ENCODE peak calls at places on chromosome 6, in eight cellular contexts. One of them, this sample, is unnamed.

GRCh38 chr6:6588064-6588923 is at the start of gene LY86:
- DNase-seq in CD8-positive, alpha-beta memory T cell: no peak
- DNase-seq in PC-3: no peak
- DNase-seq in tibial nerve: no peak
- DNase-seq in psoas muscle: no peak
- DNase-seq in neural progenitor cell: no peak
- DNase-seq in ascending aorta: no peak
- DNase-seq in WERI-Rb-1: no peak
- DNase-seq in this sample: no peak

GRCh38 chr6:115796829-115797228 is 263.9 kb downstream of the FRK start:
- DNase-seq in psoas muscle: no peak
- DNase-seq in neural progenitor cell: peak; percentile 21
- DNase-seq in CD8-positive, alpha-beta memory T cell: no peak
- DNase-seq in WERI-Rb-1: no peak
- DNase-seq in tibial nerve: no peak
- DNase-seq in ascending aorta: no peak
- DNase-seq in PC-3: no peak
- DNase-seq in this sample: peak; percentile 20

GRCh38 chr6:73157870-73158269 is 67.4 kb downstream of the KHDC1L start:
- DNase-seq in neural progenitor cell: no peak
- DNase-seq in CD8-positive, alpha-beta memory T cell: no peak
- DNase-seq in ascending aorta: no peak
- DNase-seq in PC-3: no peak
- DNase-seq in WERI-Rb-1: no peak
- DNase-seq in psoas muscle: no peak
- DNase-seq in tibial nerve: no peak
- DNase-seq in this sample: no peak

GRCh38 chr6:146850981-146851380 is 252.2 kb downstream of the ADGB start:
- DNase-seq in tibial nerve: no peak
- DNase-seq in ascending aorta: no peak
- DNase-seq in psoas muscle: no peak
- DNase-seq in neural progenitor cell: no peak
- DNase-seq in WERI-Rb-1: no peak
- DNase-seq in PC-3: no peak
- DNase-seq in CD8-positive, alpha-beta memory T cell: no peak
- DNase-seq in this sample: no peak

GRCh38 chr6:23601811-23602340 is 524.1 kb upstream of the NRSN1 start:
- DNase-seq in neural progenitor cell: no peak
- DNase-seq in WERI-Rb-1: no peak
- DNase-seq in tibial nerve: no peak
- DNase-seq in ascending aorta: no peak
- DNase-seq in CD8-positive, alpha-beta memory T cell: no peak
- DNase-seq in psoas muscle: no peak
- DNase-seq in PC-3: no peak
- DNase-seq in this sample: no peak

GRCh38 chr6:149628865-149629544 is 19.5 kb downstream of the KATNA1 start:
- DNase-seq in tibial nerve: no peak
- DNase-seq in psoas muscle: no peak
- DNase-seq in WERI-Rb-1: no peak
- DNase-seq in neural progenitor cell: no peak
- DNase-seq in ascending aorta: no peak
- DNase-seq in CD8-positive, alpha-beta memory T cell: no peak
- DNase-seq in PC-3: peak; percentile 2
- DNase-seq in this sample: no peak

GRCh38 chr6:136158398-136158797 is 91.7 kb downstream of the MTFR2 start:
- DNase-seq in tibial nerve: peak; percentile 21
- DNase-seq in CD8-positive, alpha-beta memory T cell: no peak
- DNase-seq in PC-3: no peak
- DNase-seq in psoas muscle: peak; percentile 62
- DNase-seq in neural progenitor cell: no peak
- DNase-seq in ascending aorta: no peak
- DNase-seq in WERI-Rb-1: no peak
- DNase-seq in this sample: no peak

GRCh38 chr6:11174245-11174616 is 58.2 kb downstream of the NEDD9 start:
- DNase-seq in psoas muscle: no peak
- DNase-seq in CD8-positive, alpha-beta memory T cell: no peak
- DNase-seq in WERI-Rb-1: no peak
- DNase-seq in neural progenitor cell: no peak
- DNase-seq in PC-3: no peak
- DNase-seq in ascending aorta: no peak
- DNase-seq in tibial nerve: no peak
- DNase-seq in this sample: no peak

GRCh38 chr6:37630281-37630799 is 67.3 kb downstream of the MDGA1 start:
- DNase-seq in tibial nerve: no peak
- DNase-seq in neural progenitor cell: no peak
- DNase-seq in CD8-positive, alpha-beta memory T cell: no peak
- DNase-seq in PC-3: peak; percentile 98
- DNase-seq in psoas muscle: no peak
- DNase-seq in ascending aorta: no peak
- DNase-seq in WERI-Rb-1: no peak
- DNase-seq in this sample: no peak

GRCh38 chr6:43758617-43759050 is 11.4 kb upstream of the VEGFA start:
- DNase-seq in WERI-Rb-1: peak; percentile 92
- DNase-seq in tibial nerve: no peak
- DNase-seq in neural progenitor cell: peak; percentile 85
- DNase-seq in psoas muscle: peak; percentile 66
- DNase-seq in CD8-positive, alpha-beta memory T cell: no peak
- DNase-seq in ascending aorta: no peak
- DNase-seq in PC-3: peak; percentile 30
- DNase-seq in this sample: no peak

GRCh38 chr6:89035252-89036106 is 45.1 kb upstream of the PNRC1 start:
- DNase-seq in ascending aorta: peak; percentile 95
- DNase-seq in CD8-positive, alpha-beta memory T cell: no peak
- DNase-seq in WERI-Rb-1: no peak
- DNase-seq in tibial nerve: peak; percentile 84
- DNase-seq in PC-3: peak; percentile 62
- DNase-seq in neural progenitor cell: no peak
- DNase-seq in psoas muscle: peak; percentile 96
- DNase-seq in this sample: no peak

GRCh38 chr6:34938268-34938667 is 49.2 kb downstream of the ANKS1A start:
- DNase-seq in PC-3: no peak
- DNase-seq in WERI-Rb-1: no peak
- DNase-seq in CD8-positive, alpha-beta memory T cell: no peak
- DNase-seq in ascending aorta: no peak
- DNase-seq in tibial nerve: no peak
- DNase-seq in psoas muscle: no peak
- DNase-seq in neural progenitor cell: no peak
- DNase-seq in this sample: no peak

DNA sequence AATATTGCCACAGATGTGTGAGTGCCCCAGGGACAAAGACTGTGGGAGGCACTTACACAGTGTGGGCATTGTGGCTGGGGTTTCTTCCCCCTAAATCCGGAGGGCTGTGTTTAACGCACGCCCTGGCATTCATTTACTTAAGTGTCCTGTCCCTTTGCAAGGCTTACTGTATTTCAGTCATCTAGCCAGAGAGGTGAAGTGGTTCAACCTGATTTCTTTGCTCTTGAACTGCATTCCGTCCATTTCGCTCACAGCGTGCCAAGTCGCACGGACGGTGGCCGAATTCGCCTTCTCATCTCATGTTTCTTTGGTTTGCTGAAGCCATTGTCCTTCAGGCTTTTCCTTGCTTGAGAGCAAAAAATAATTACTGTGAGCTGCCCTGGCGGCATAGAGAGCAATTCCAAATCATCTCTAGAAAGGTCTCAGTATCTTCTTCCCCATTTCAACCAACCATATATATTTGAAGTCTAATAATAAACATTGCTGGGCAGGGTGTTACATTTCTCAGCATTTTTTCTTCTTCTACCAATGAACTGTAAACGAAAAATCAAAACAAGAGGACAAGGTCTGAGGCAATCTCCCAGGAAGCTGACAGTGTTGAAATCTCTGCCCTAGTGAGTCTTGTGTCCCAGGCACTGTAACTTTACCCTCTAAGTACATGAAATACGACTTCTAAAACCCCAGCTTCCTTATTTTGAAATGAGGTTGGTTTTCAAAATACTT is 16.9 kb downstream of the SYTL3 start:
- DNase-seq in CD8-positive, alpha-beta memory T cell: no peak
- DNase-seq in tibial nerve: peak; percentile 38
- DNase-seq in psoas muscle: no peak
- DNase-seq in neural progenitor cell: no peak
- DNase-seq in PC-3: no peak
- DNase-seq in ascending aorta: peak; percentile 62
- DNase-seq in WERI-Rb-1: no peak
- DNase-seq in this sample: no peak
- H3K36me3 ChIP-seq in CD8-positive, alpha-beta memory T cell: peaks cover 22% of the 10 kb centered on the region
- H3K36me3 ChIP-seq in tibial nerve: no peaks in the 10 kb centered on the region
- H3K36me3 ChIP-seq in psoas muscle: no peaks in the 10 kb centered on the region
- H3K36me3 ChIP-seq in neural progenitor cell: no peaks in the 10 kb centered on the region
- H3K36me3 ChIP-seq in PC-3: no peaks in the 10 kb centered on the region
- H3K36me3 ChIP-seq in ascending aorta: no peaks in the 10 kb centered on the region
- H3K36me3 ChIP-seq in WERI-Rb-1: no peaks in the 10 kb centered on the region
- H3K36me3 ChIP-seq in this sample: no peaks in the 10 kb centered on the region

GRCh38 chr6:5515200-5515599 is 253.9 kb downstream of the FARS2 start:
- DNase-seq in WERI-Rb-1: no peak
- DNase-seq in neural progenitor cell: no peak
- DNase-seq in tibial nerve: no peak
- DNase-seq in PC-3: no peak
- DNase-seq in ascending aorta: no peak
- DNase-seq in psoas muscle: no peak
- DNase-seq in CD8-positive, alpha-beta memory T cell: no peak
- DNase-seq in this sample: no peak
- H3K27ac ChIP-seq in WERI-Rb-1: no peak overlapping the region
- H3K27ac ChIP-seq in neural progenitor cell: no peak overlapping the region
- H3K27ac ChIP-seq in tibial nerve: no peak overlapping the region
- H3K27ac ChIP-seq in PC-3: no peak overlapping the region
- H3K27ac ChIP-seq in ascending aorta: no peak overlapping the region
- H3K27ac ChIP-seq in psoas muscle: no peak overlapping the region
- H3K27ac ChIP-seq in CD8-positive, alpha-beta memory T cell: no peak overlapping the region
- H3K27ac ChIP-seq in this sample: no peak overlapping the region

GRCh38 chr6:36076178-36077088 is 48.8 kb downstream of the MAPK14 start:
- DNase-seq in tibial nerve: no peak
- DNase-seq in neural progenitor cell: no peak
- DNase-seq in ascending aorta: no peak
- DNase-seq in psoas muscle: no peak
- DNase-seq in WERI-Rb-1: no peak
- DNase-seq in CD8-positive, alpha-beta memory T cell: no peak
- DNase-seq in PC-3: no peak
- DNase-seq in this sample: no peak

GRCh38 chr6:36078159-36078558 is 50.6 kb downstream of the MAPK14 start:
- DNase-seq in CD8-positive, alpha-beta memory T cell: no peak
- DNase-seq in neural progenitor cell: no peak
- DNase-seq in ascending aorta: no peak
- DNase-seq in PC-3: no peak
- DNase-seq in WERI-Rb-1: no peak
- DNase-seq in psoas muscle: no peak
- DNase-seq in tibial nerve: no peak
- DNase-seq in this sample: no peak

GRCh38 chr6:36083446-36083845 is 46.9 kb upstream of the MAPK13 start:
- DNase-seq in tibial nerve: no peak
- DNase-seq in PC-3: no peak
- DNase-seq in neural progenitor cell: no peak
- DNase-seq in ascending aorta: no peak
- DNase-seq in WERI-Rb-1: no peak
- DNase-seq in CD8-positive, alpha-beta memory T cell: no peak
- DNase-seq in psoas muscle: no peak
- DNase-seq in this sample: no peak

GRCh38 chr6:36079596-36079995 is 50.7 kb upstream of the MAPK13 start:
- DNase-seq in CD8-positive, alpha-beta memory T cell: no peak
- DNase-seq in PC-3: no peak
- DNase-seq in tibial nerve: no peak
- DNase-seq in ascending aorta: no peak
- DNase-seq in neural progenitor cell: no peak
- DNase-seq in psoas muscle: no peak
- DNase-seq in WERI-Rb-1: no peak
- DNase-seq in this sample: no peak

DNA sequence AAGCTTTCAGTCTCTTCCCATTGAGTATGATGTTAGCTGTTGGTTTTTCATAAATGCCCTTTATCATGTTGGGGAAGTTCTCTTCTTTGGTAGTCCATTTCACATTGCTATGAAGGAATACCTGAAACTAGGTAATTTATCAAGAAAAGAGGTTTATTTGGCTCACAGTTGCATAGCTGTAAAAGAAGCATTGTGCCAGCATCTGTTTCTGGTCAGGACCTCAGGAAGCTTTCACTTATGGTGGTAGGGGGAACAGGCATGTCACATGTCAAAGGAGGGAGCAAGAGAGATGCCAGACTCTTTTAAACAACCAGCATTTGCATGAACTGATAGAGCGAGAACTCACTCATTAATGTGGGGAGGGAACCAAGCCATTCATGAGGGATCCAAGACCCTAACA is 48.0 kb upstream of the MAPK13 start:
- DNase-seq in tibial nerve: no peak
- DNase-seq in CD8-positive, alpha-beta memory T cell: no peak
- DNase-seq in ascending aorta: no peak
- DNase-seq in psoas muscle: no peak
- DNase-seq in WERI-Rb-1: no peak
- DNase-seq in PC-3: no peak
- DNase-seq in neural progenitor cell: no peak
- DNase-seq in this sample: no peak
- H3K36me3 ChIP-seq in tibial nerve: peaks cover 17% of the 10 kb centered on the region
- H3K36me3 ChIP-seq in CD8-positive, alpha-beta memory T cell: peaks cover 53% of the 10 kb centered on the region
- H3K36me3 ChIP-seq in ascending aorta: peaks cover 62% of the 10 kb centered on the region
- H3K36me3 ChIP-seq in psoas muscle: peaks cover 6% of the 10 kb centered on the region
- H3K36me3 ChIP-seq in WERI-Rb-1: peaks cover 82% of the 10 kb centered on the region
- H3K36me3 ChIP-seq in PC-3: peaks cover 68% of the 10 kb centered on the region
- H3K36me3 ChIP-seq in neural progenitor cell: peaks cover 31% of the 10 kb centered on the region
- H3K36me3 ChIP-seq in this sample: peaks cover 8% of the 10 kb centered on the region

GRCh38 chr6:112251170-112251945 is 3.0 kb downstream of the LAMA4 start:
- DNase-seq in neural progenitor cell: no peak
- DNase-seq in ascending aorta: peak; percentile 74
- DNase-seq in WERI-Rb-1: no peak
- DNase-seq in tibial nerve: peak; percentile 79
- DNase-seq in psoas muscle: peak; percentile 73
- DNase-seq in PC-3: no peak
- DNase-seq in CD8-positive, alpha-beta memory T cell: no peak
- DNase-seq in this sample: no peak

GRCh38 chr6:112247275-112247674 is 7.1 kb downstream of the LAMA4 start:
- DNase-seq in PC-3: no peak
- DNase-seq in CD8-positive, alpha-beta memory T cell: no peak
- DNase-seq in tibial nerve: no peak
- DNase-seq in neural progenitor cell: no peak
- DNase-seq in psoas muscle: no peak
- DNase-seq in ascending aorta: no peak
- DNase-seq in WERI-Rb-1: no peak
- DNase-seq in this sample: no peak

GRCh38 chr6:112245511-112246203 is 8.7 kb downstream of the LAMA4 start:
- DNase-seq in PC-3: no peak
- DNase-seq in psoas muscle: no peak
- DNase-seq in CD8-positive, alpha-beta memory T cell: no peak
- DNase-seq in ascending aorta: no peak
- DNase-seq in tibial nerve: no peak
- DNase-seq in WERI-Rb-1: no peak
- DNase-seq in neural progenitor cell: no peak
- DNase-seq in this sample: no peak

GRCh38 chr6:112252571-112253504 is 1.5 kb downstream of the LAMA4 start:
- DNase-seq in psoas muscle: no peak
- DNase-seq in PC-3: no peak
- DNase-seq in WERI-Rb-1: no peak
- DNase-seq in ascending aorta: no peak
- DNase-seq in tibial nerve: no peak
- DNase-seq in neural progenitor cell: no peak
- DNase-seq in CD8-positive, alpha-beta memory T cell: no peak
- DNase-seq in this sample: no peak

DNA sequence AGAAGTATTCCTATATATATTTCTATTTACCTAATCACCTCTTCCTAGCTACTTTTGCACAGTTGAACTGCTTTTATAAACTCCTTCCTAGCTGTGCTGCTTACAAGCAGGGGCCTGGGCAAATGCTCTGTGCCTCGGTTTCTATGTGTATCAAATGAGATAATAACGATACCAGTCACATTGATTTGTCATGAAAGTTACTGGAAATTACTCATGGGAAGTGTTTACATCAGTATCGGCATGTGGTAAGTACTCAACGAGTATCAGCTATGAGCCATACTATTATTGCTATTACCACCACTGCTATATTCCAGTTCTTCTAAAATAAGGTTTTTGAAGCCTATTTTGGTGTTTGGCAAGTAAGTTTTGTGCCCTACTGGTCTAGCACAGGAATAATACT is 4.9 kb downstream of the LAMA4 start:
- DNase-seq in psoas muscle: no peak
- DNase-seq in tibial nerve: no peak
- DNase-seq in neural progenitor cell: no peak
- DNase-seq in ascending aorta: no peak
- DNase-seq in PC-3: no peak
- DNase-seq in CD8-positive, alpha-beta memory T cell: no peak
- DNase-seq in WERI-Rb-1: no peak
- DNase-seq in this sample: no peak
- H3K27ac ChIP-seq in psoas muscle: no peak overlapping the region
- H3K27ac ChIP-seq in tibial nerve: peak overlapping the region; percentile 97
- H3K27ac ChIP-seq in neural progenitor cell: no peak overlapping the region
- H3K27ac ChIP-seq in ascending aorta: no peak overlapping the region
- H3K27ac ChIP-seq in PC-3: no peak overlapping the region
- H3K27ac ChIP-seq in CD8-positive, alpha-beta memory T cell: no peak overlapping the region
- H3K27ac ChIP-seq in WERI-Rb-1: no peak overlapping the region
- H3K27ac ChIP-seq in this sample: no peak overlapping the region

This sample was measured in iPS DF 6.9.